ENCODE peak calls at places on chromosomes 7 and 10, in eight cellular contexts. One of them, this sample, is unnamed.
A peak's percentile ranks its signal among the peaks of the same experiment; 100 is the strongest.

GRCh38 chr10:13404305-13404759 is 56.2 kb upstream of the SEPHS1 start:
- DNase-seq in NCI-H1092: no peak
- DNase-seq in endothelial cell: no peak
- DNase-seq in T-helper 9 cell: no peak
- DNase-seq in GM04504: no peak
- DNase-seq in GM03348: no peak
- DNase-seq in ELR: peak; percentile 6
- DNase-seq in Calu3: no peak
- DNase-seq in this sample: no peak

GRCh38 chr10:83469719-83470336 is 669.5 kb upstream of the GHITM start:
- DNase-seq in NCI-H1092: no peak
- DNase-seq in GM03348: no peak
- DNase-seq in endothelial cell: no peak
- DNase-seq in T-helper 9 cell: no peak
- DNase-seq in Calu3: no peak
- DNase-seq in GM04504: peak; percentile 1
- DNase-seq in ELR: no peak
- DNase-seq in this sample: no peak

GRCh38 chr7:50436133-50436802 is 13.9 kb downstream of the FIGNL1 start:
- DNase-seq in NCI-H1092: no peak
- DNase-seq in endothelial cell: no peak
- DNase-seq in T-helper 9 cell: no peak
- DNase-seq in GM03348: peak; percentile 47
- DNase-seq in Calu3: peak; percentile 25
- DNase-seq in ELR: peak; percentile 90
- DNase-seq in GM04504: peak; percentile 58
- DNase-seq in this sample: no peak

GRCh38 chr7:1346533-1346805 is 112.8 kb downstream of the MICALL2 start:
- DNase-seq in T-helper 9 cell: no peak
- DNase-seq in ELR: no peak
- DNase-seq in NCI-H1092: no peak
- DNase-seq in endothelial cell: no peak
- DNase-seq in GM03348: no peak
- DNase-seq in GM04504: no peak
- DNase-seq in Calu3: no peak
- DNase-seq in this sample: no peak

GRCh38 chr10:50807851-50808776 is 68.4 kb downstream of the ASAH2B start:
- DNase-seq in NCI-H1092: no peak
- DNase-seq in GM04504: peak; percentile 52
- DNase-seq in T-helper 9 cell: no peak
- DNase-seq in ELR: peak; percentile 2
- DNase-seq in endothelial cell: no peak
- DNase-seq in GM03348: peak; percentile 40
- DNase-seq in Calu3: peak; percentile 15
- DNase-seq in this sample: no peak

GRCh38 chr10:23951841-23952240 is 257.1 kb upstream of the KIAA1217 start:
- DNase-seq in ELR: no peak
- DNase-seq in NCI-H1092: no peak
- DNase-seq in endothelial cell: no peak
- DNase-seq in GM04504: no peak
- DNase-seq in Calu3: no peak
- DNase-seq in T-helper 9 cell: no peak
- DNase-seq in GM03348: no peak
- DNase-seq in this sample: no peak

GRCh38 chr7:87220734-87221215 is 1.2 kb upstream of the TMEM243 start:
- DNase-seq in GM04504: no peak
- DNase-seq in endothelial cell: no peak
- DNase-seq in GM03348: peak; percentile 12
- DNase-seq in T-helper 9 cell: no peak
- DNase-seq in ELR: peak; percentile 41
- DNase-seq in NCI-H1092: no peak
- DNase-seq in Calu3: no peak
- DNase-seq in this sample: no peak

GRCh38 chr7:988426-988911 is 5.5 kb downstream of the CYP2W1 start:
- DNase-seq in NCI-H1092: no peak
- DNase-seq in endothelial cell: no peak
- DNase-seq in T-helper 9 cell: no peak
- DNase-seq in GM03348: no peak
- DNase-seq in Calu3: peak; percentile 58
- DNase-seq in ELR: no peak
- DNase-seq in GM04504: no peak
- DNase-seq in this sample: no peak

GRCh38 chr7:30225863-30226361 is 58.5 kb upstream of the ZNRF2 start:
- DNase-seq in NCI-H1092: peak; percentile 55
- DNase-seq in T-helper 9 cell: no peak
- DNase-seq in GM04504: no peak
- DNase-seq in ELR: peak; percentile 65
- DNase-seq in endothelial cell: no peak
- DNase-seq in GM03348: peak; percentile 36
- DNase-seq in Calu3: peak; percentile 82
- DNase-seq in this sample: peak; percentile 66

GRCh38 chr10:72597897-72598296 is 28.0 kb downstream of the MICU1 start:
- DNase-seq in endothelial cell: no peak
- DNase-seq in GM03348: peak; percentile 59
- DNase-seq in ELR: no peak
- DNase-seq in Calu3: no peak
- DNase-seq in NCI-H1092: no peak
- DNase-seq in GM04504: no peak
- DNase-seq in T-helper 9 cell: no peak
- DNase-seq in this sample: no peak

GRCh38 chr10:3525832-3526449 is 259.1 kb downstream of the KLF6 start:
- DNase-seq in NCI-H1092: no peak
- DNase-seq in T-helper 9 cell: no peak
- DNase-seq in GM03348: peak; percentile 93
- DNase-seq in GM04504: peak; percentile 90
- DNase-seq in ELR: peak; percentile 99
- DNase-seq in Calu3: peak; percentile 54
- DNase-seq in endothelial cell: no peak
- DNase-seq in this sample: no peak

GRCh38 chr7:111159426-111159825 is 68.5 kb downstream of the LRRN3 start:
- DNase-seq in T-helper 9 cell: no peak
- DNase-seq in endothelial cell: no peak
- DNase-seq in NCI-H1092: no peak
- DNase-seq in GM04504: no peak
- DNase-seq in GM03348: peak; percentile 35
- DNase-seq in ELR: peak; percentile 66
- DNase-seq in Calu3: no peak
- DNase-seq in this sample: no peak

GRCh38 chr10:102812213-102812876 is 24.9 kb downstream of the CYP17A1 start:
- DNase-seq in Calu3: no peak
- DNase-seq in endothelial cell: no peak
- DNase-seq in T-helper 9 cell: no peak
- DNase-seq in GM03348: no peak
- DNase-seq in GM04504: no peak
- DNase-seq in ELR: no peak
- DNase-seq in NCI-H1092: no peak
- DNase-seq in this sample: no peak

GRCh38 chr10:33155720-33156638 is 178.5 kb downstream of the NRP1 start:
- DNase-seq in endothelial cell: peak; percentile 40
- DNase-seq in ELR: peak; percentile 86
- DNase-seq in GM04504: peak; percentile 54
- DNase-seq in Calu3: peak; percentile 72
- DNase-seq in GM03348: peak; percentile 61
- DNase-seq in T-helper 9 cell: no peak
- DNase-seq in NCI-H1092: no peak
- DNase-seq in this sample: no peak

GRCh38 chr7:133054167-133054840 is 27.6 kb downstream of the CHCHD3 start:
- DNase-seq in T-helper 9 cell: no peak
- DNase-seq in GM03348: no peak
- DNase-seq in NCI-H1092: no peak
- DNase-seq in GM04504: no peak
- DNase-seq in Calu3: no peak
- DNase-seq in endothelial cell: no peak
- DNase-seq in ELR: peak; percentile 59
- DNase-seq in this sample: no peak

GRCh38 chr7:76430836-76431235 is 6.1 kb downstream of the ZP3 start:
- DNase-seq in endothelial cell: no peak
- DNase-seq in GM04504: no peak
- DNase-seq in T-helper 9 cell: no peak
- DNase-seq in NCI-H1092: no peak
- DNase-seq in GM03348: no peak
- DNase-seq in ELR: no peak
- DNase-seq in Calu3: no peak
- DNase-seq in this sample: no peak

GRCh38 chr10:78986419-78986818 is 82.3 kb upstream of the ZMIZ1 start:
- DNase-seq in GM03348: peak; percentile 60
- DNase-seq in ELR: no peak
- DNase-seq in NCI-H1092: no peak
- DNase-seq in Calu3: no peak
- DNase-seq in GM04504: no peak
- DNase-seq in endothelial cell: no peak
- DNase-seq in T-helper 9 cell: no peak
- DNase-seq in this sample: no peak

GRCh38 chr10:110509560-110509959 is 11.9 kb downstream of the DUSP5 start:
- DNase-seq in endothelial cell: no peak
- DNase-seq in NCI-H1092: no peak
- DNase-seq in Calu3: no peak
- DNase-seq in GM03348: no peak
- DNase-seq in ELR: no peak
- DNase-seq in GM04504: no peak
- DNase-seq in T-helper 9 cell: no peak
- DNase-seq in this sample: no peak

GRCh38 chr7:117705630-117706029 is 167.6 kb downstream of the CTTNBP2 start:
- DNase-seq in ELR: no peak
- DNase-seq in T-helper 9 cell: no peak
- DNase-seq in GM03348: no peak
- DNase-seq in endothelial cell: no peak
- DNase-seq in NCI-H1092: no peak
- DNase-seq in GM04504: no peak
- DNase-seq in Calu3: no peak
- DNase-seq in this sample: no peak